ENCODE peak calls at places on chromosomes 13 and 19, in nine cellular contexts. E is pancreas; B is lower leg skin; D is NCI-H748 treated with DMSO at 0.1 percent for 48 hours; X is activated T-cell treated with anti-CD3 and anti-CD28 coated beads, Interleukin-2, amount 50 U/mL, for 48 hours; P is astrocyte of the hippocampus; A is activated CD4-positive, alpha-beta T cell treated with anti-CD3 and anti-CD28 coated beads, Interleukin-2, amount 50 U/mL, for 24 hours; W is AG09309; Y is stimulated activated CD4-positive, alpha-beta T cell treated with anti-CD3 and anti-CD28 coated beads, Interleukin-4, amount 100 ng/mL, for 48 hours. Z is an unnamed sample.

GRCh38 chr13:46668302-46668720 is 115.3 kb downstream of the LRCH1 start:
- DNase-seq in D (no peak), W (peak; percentile 76), Y (no peak), E (no peak), B (no peak), P (peak; percentile 68), X (no peak), A (no peak), Z (no peak)

GRCh38 chr13:111901301-111901905 is 165.5 kb upstream of the SOX1 start:
- DNase-seq in B (peak; percentile 74), P (no peak), D (no peak), E (no peak), X (no peak), A (no peak), Y (no peak), W (no peak), Z (no peak)

GRCh38 chr13:98944336-98944735 is 33.5 kb downstream of the DOCK9 start:
- DNase-seq in A (no peak), E (no peak), W (no peak), D (no peak), P (no peak), Y (no peak), X (no peak), B (no peak), Z (no peak)

GRCh38 chr13:99385940-99386339 is 78.7 kb upstream of the GPR183 start:
- DNase-seq in E (no peak), D (no peak), P (no peak), X (peak; percentile 22), Y (no peak), W (no peak), A (no peak), B (peak; percentile 68), Z (no peak)

GRCh38 chr19:45640849-45641273 is 1.7 kb upstream of the EML2 start:
- DNase-seq in A (peak; percentile 24), B (peak; percentile 91), X (peak; percentile 80), W (no peak), P (no peak), D (peak; percentile 69), Y (peak; percentile 64), E (peak; percentile 72), Z (no peak)

GRCh38 chr19:50205681-50206138 is 2.3 kb downstream of the MYH14 start:
- DNase-seq in Y (no peak), B (no peak), A (no peak), P (no peak), W (no peak), D (peak; percentile 53), E (peak; percentile 74), X (no peak), Z (no peak)

GRCh38 chr13:96032717-96033116 is 20.5 kb downstream of the UGGT2 start:
- DNase-seq in A (no peak), Y (no peak), P (no peak), E (no peak), W (no peak), B (no peak), D (no peak), X (no peak), Z (no peak)

GRCh38 chr19:34926685-34927375 is at the start of gene ZNF30:
- DNase-seq in X (peak; percentile 89), B (peak; percentile 97), E (peak; percentile 92), W (peak; percentile 53), A (peak; percentile 56), D (peak; percentile 77), P (peak; percentile 98), Y (peak; percentile 74), Z (peak; percentile 77)

GRCh38 chr13:98349731-98350305 is 172.7 kb upstream of the RNF113B start:
- DNase-seq in A (no peak), D (no peak), E (no peak), X (no peak), P (no peak), W (no peak), Y (no peak), B (peak; percentile 74), Z (no peak)

GRCh38 chr13:61410266-61410665 is 5.4 kb downstream of the PCDH20 start:
- DNase-seq in A (no peak), D (no peak), W (no peak), B (no peak), E (no peak), X (no peak), Y (no peak), P (no peak), Z (no peak)

GRCh38 chr19:14482112-14482941 is 7.2 kb upstream of the PTGER1 start:
- DNase-seq in B (no peak), A (no peak), P (no peak), E (no peak), Y (no peak), W (no peak), D (no peak), X (no peak), Z (no peak)

GRCh38 chr19:14442904-14443631 is 10.0 kb downstream of the PKN1 start:
- DNase-seq in X (no peak), D (no peak), B (no peak), Y (no peak), P (no peak), A (no peak), W (no peak), E (no peak), Z (no peak)

GRCh38 chr13:113118328-113119021 is 4.1 kb upstream of the F10 start:
- DNase-seq in X (no peak), A (no peak), D (no peak), Y (no peak), B (peak; percentile 76), W (no peak), E (no peak), P (no peak), Z (no peak)

GRCh38 chr19:11453468-11454341 is 18.3 kb downstream of the PRKCSH start:
- DNase-seq in E (no peak), P (no peak), Y (no peak), A (no peak), W (no peak), X (peak; percentile 39), D (no peak), B (no peak), Z (no peak)

GRCh38 chr13:106534844-106535551 is 464 bp downstream of the EFNB2 start:
- DNase-seq in W (no peak), Y (no peak), A (peak; percentile 9), P (peak; percentile 62), B (peak; percentile 88), X (peak; percentile 52), D (no peak), E (peak; percentile 38), Z (no peak)

GRCh38 chr19:49356382-49356781 is 5.8 kb downstream of the TEAD2 start:
- DNase-seq in D (no peak), A (no peak), Y (no peak), X (no peak), P (no peak), E (no peak), B (no peak), W (no peak), Z (no peak)

GRCh38 chr13:83449666-83450395 is 432.4 kb downstream of the SLITRK1 start:
- DNase-seq in E (no peak), P (peak; percentile 20), D (no peak), W (peak; percentile 40), B (no peak), A (no peak), X (no peak), Y (no peak), Z (peak; percentile 17)

GRCh38 chr13:26899153-26899552 is 138.6 kb upstream of the GPR12 start:
- DNase-seq in D (no peak), W (no peak), B (peak; percentile 74), Y (no peak), P (no peak), X (no peak), E (no peak), A (no peak), Z (no peak)

GRCh38 chr13:41621716-41622508 is 164.6 kb downstream of the RGCC start:
- DNase-seq in B (no peak), Y (no peak), P (peak; percentile 59), W (no peak), A (no peak), X (no peak), E (no peak), D (no peak), Z (no peak)

Z was measured in NCI-H460.